ENCODE peak calls at places on chromosomes 11 and 22, in four cellular contexts. X is aorta; U is kidney epithelial cell; D is CD8-positive, alpha-beta T cell. T is an unnamed sample.

GRCh38 chr22:26851125-26851524 is 193.7 kb downstream of the MIAT start:
- DNase-seq in X (no peak), U (no peak), D (no peak), T (no peak)

GRCh38 chr11:85187992-85188391 is 439.2 kb downstream of the DLG2 start:
- DNase-seq in X (no peak), U (no peak), D (no peak), T (no peak)

GRCh38 chr11:86814775-86815174 is 14.4 kb downstream of the PRSS23 start:
- DNase-seq in X (no peak), U (no peak), D (no peak), T (no peak)

GRCh38 chr11:79312591-79313267 is 128.1 kb downstream of the TENM4 start:
- DNase-seq in X (no peak), U (no peak), D (no peak), T (no peak)

GRCh38 chr11:115980747-115981475 is 476.7 kb upstream of the CADM1 start:
- DNase-seq in X (no peak), U (no peak), D (no peak), T (no peak)

GRCh38 chr11:12724301-12725046 is 50.3 kb downstream of the TEAD1 start:
- DNase-seq in X (peak; percentile 70), U (no peak), D (no peak), T (peak; percentile 83)

GRCh38 chr11:121591405-121592033 is 138.8 kb upstream of the SORL1-AS1 start:
- DNase-seq in X (peak; percentile 60), U (no peak), D (peak; percentile 62), T (no peak)

GRCh38 chr22:46354176-46354992 is 18.9 kb downstream of the TRMU start:
- DNase-seq in X (peak; percentile 42), U (no peak), D (no peak), T (peak; percentile 35)

GRCh38 chr11:69114811-69115523 is 40.8 kb upstream of the SMIM38 start:
- DNase-seq in X (peak; percentile 35), U (no peak), D (no peak), T (peak; percentile 15)

GRCh38 chr22:36740716-36741115 is 35.2 kb downstream of the IFT27 start:
- DNase-seq in X (no peak), U (no peak), D (no peak), T (no peak)

GRCh38 chr11:110968348-110969062 is 256.3 kb upstream of the ARHGAP20 start:
- DNase-seq in X (no peak), U (no peak), D (no peak), T (no peak)

GRCh38 chr11:115501895-115502589 is 2.2 kb downstream of the CADM1 start:
- DNase-seq in X (no peak), U (no peak), D (no peak), T (no peak)

GRCh38 chr11:64253043-64253442 is 1.7 kb downstream of the PLCB3 start:
- DNase-seq in X (no peak), U (no peak), D (no peak), T (no peak)

GRCh38 chr11:64250875-64251721 is at the start of gene PLCB3:
- DNase-seq in X (no peak), U (no peak), D (peak; percentile 68), T (peak; percentile 86)

GRCh38 chr11:64250406-64250874 is 890 bp upstream of the PLCB3 start:
- DNase-seq in X (no peak), U (no peak), D (no peak), T (no peak)

GRCh38 chr11:64251986-64252837 is 882 bp downstream of the PLCB3 start:
- DNase-seq in X (no peak), U (no peak), D (no peak), T (peak; percentile 85)

GRCh38 chr11:64251722-64251985 is 324 bp downstream of the PLCB3 start:
- DNase-seq in X (no peak), U (no peak), D (no peak), T (no peak)
- H3K4me3 ChIP-seq in X (peak overlapping the region; percentile 81), U (peak overlapping the region; percentile 77), D (peak overlapping the region; percentile 44), T (peak overlapping the region; percentile 83)

GRCh38 chr11:112580864-112581263 is 320.2 kb upstream of the PLET1 start:
- DNase-seq in X (no peak), U (no peak), D (no peak), T (no peak)
- H3K27me3 ChIP-seq in X (no peaks in the 10 kb centered on the region), U (peaks cover 3% of the 10 kb centered on the region), D (no peaks in the 10 kb centered on the region), T (no peaks in the 10 kb centered on the region)

DNA sequence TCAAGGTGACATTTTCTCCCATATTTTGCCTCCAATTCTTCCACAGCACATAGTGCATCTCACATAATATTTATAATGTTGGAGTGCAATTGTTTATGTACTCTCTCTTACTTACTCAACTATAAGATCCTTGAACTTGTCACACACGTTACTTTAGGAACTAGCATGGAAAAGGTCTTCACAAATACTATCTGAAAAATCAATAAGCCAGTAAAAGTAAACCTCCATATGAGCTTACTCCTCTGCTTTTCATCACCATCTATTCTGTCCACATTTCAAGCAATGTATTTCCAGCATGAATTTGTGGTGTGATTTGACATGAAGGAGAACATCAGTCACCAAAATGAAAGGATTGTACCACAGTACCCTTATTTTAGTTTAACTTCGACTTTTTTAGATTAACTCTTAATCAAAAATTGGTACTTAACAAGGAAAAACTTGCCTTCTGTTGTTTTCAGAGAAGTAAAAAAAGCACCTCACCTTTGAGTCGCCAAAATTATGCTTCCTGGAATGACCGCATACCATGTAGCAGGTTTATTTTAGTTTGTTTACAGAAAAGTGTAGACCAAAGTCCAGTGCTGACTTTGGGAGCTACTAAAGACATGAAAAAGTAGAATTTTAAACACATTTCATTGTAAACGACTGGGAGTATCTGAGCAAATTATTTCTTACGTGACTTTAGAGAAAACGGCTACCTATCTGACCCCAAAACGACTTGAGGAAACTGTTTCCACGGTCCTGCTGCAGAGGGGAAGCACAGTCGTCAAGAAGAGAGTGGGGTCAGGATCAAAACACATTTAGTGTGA is at the start of gene SLC22A9:
- DNase-seq in X (no peak), U (no peak), D (no peak), T (no peak)
- H3K4me3 ChIP-seq in X (no peak within 1 kb of the TSS), U (no peak within 1 kb of the TSS), D (no peak within 1 kb of the TSS), T (no peak within 1 kb of the TSS)

GRCh38 chr11:72697814-72698213 is 23.6 kb upstream of the PDE2A start:
- DNase-seq in X (no peak), U (no peak), D (no peak), T (no peak)

GRCh38 chr11:72700026-72700610 is 25.9 kb upstream of the PDE2A start:
- DNase-seq in X (no peak), U (no peak), D (no peak), T (no peak)

GRCh38 chr11:72695354-72695753 is 21.1 kb upstream of the PDE2A start:
- DNase-seq in X (no peak), U (no peak), D (no peak), T (no peak)

GRCh38 chr11:72693271-72693968 is 19.2 kb upstream of the PDE2A start:
- DNase-seq in X (no peak), U (no peak), D (no peak), T (no peak)

DNA sequence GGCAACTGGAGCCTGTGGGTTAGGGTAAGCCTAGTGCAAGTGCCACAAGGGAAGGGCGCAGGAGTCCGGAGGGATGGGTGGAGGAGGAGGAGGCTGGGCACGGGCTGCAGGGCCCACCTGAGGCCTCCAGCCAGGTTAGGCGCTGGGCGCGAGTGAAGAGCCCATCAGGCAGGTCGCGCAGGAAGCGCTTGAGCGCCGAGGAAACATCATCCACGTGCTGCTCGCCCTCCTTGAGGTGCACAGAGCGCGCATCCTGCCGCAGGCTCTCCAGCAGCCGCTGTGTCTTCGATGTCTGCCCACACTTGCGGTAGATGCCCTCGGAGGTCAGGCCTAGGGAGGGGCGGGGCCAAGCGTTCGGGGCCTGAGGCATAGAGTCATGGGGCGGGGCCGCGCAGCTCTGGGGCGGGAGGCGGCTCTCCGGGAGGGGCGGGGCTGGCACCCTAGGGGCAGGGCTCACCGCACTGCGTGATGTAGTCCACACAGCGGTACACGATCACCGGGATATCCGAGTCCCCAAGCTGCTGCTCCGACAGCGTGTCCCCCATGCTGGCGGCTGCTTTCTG is 22.7 kb upstream of the PDE2A start:
- DNase-seq in X (no peak), U (no peak), D (no peak), T (peak; percentile 84)
- H3K27me3 ChIP-seq in X (no peaks in the 10 kb centered on the region), U (no peaks in the 10 kb centered on the region), D (no peaks in the 10 kb centered on the region), T (no peaks in the 10 kb centered on the region)

GRCh38 chr11:68012044-68012842 is 2.1 kb downstream of the ALDH3B1 start:
- DNase-seq in X (peak; percentile 44), U (no peak), D (no peak), T (peak; percentile 57)
- H3K4me3 ChIP-seq in X (no peak overlapping the region), U (no peak overlapping the region), D (no peak overlapping the region), T (no peak overlapping the region)

GRCh38 chr11:114236829-114237228 is 59.4 kb upstream of the NNMT start:
- DNase-seq in X (no peak), U (no peak), D (no peak), T (peak; percentile 41)
- H3K27me3 ChIP-seq in X (no peaks in the 10 kb centered on the region), U (peaks cover 25% of the 10 kb centered on the region), D (no peaks in the 10 kb centered on the region), T (no peaks in the 10 kb centered on the region)

DNA sequence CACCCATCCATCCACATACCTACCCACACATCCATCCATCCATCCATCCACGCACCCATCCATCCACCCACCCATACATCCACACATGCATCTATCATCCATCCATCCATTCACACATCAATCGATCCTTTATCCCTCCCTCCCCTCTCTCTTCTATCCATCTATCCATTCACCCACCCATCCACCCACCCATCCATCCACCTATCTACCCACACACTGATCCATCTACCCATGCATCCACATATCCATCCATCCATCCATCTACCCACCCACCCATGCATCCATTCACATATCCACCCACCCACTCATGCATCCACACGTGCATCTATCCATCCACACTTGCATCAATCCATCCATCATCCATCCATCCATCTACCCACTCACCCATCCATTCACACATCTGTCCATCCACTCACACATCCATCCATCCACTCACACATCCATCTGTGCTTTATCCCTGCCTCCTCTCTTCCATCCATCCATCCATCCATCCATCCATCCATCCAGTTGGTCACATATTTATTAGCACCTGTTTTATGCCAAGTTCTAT is 366.1 kb downstream of the CTTN start:
- DNase-seq in X (no peak), U (no peak), D (no peak), T (no peak)
- H3K4me3 ChIP-seq in X (no peak overlapping the region), U (no peak overlapping the region), D (no peak overlapping the region), T (no peak overlapping the region)

DNA sequence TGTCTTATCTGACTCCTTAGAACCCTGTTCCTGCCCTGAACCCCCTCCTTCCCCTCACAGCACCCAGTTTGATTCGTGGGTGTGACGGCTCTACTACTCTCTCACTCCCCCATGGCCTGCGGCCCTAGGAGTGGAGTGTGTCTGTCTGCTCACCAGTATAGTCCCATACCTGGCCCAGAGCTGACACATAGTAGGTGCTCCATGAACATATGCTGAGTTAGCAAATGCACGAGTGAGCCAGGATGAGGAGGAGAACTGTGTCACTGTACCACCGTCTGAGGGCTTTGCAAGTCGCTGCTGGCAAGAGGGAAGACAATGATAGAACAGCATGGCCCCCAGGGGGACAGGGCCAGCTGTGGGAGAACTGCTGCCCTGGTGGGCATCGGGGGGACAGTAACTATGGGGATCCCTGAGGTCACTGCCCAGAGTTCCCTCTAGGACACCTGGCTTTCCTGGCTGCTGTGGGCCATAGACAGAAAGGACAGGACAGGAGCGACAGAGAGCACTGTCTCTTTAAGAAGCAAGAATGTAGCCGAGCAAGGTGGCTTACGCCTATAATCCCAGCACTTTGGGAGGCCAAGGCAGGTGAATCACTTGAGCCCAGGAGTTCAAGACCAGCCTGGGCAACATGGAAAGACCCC is 19.2 kb upstream of the KIAA0930 start:
- DNase-seq in X (no peak), U (no peak), D (no peak), T (no peak)
- H3K27me3 ChIP-seq in X (no peaks in the 10 kb centered on the region), U (no peaks in the 10 kb centered on the region), D (no peaks in the 10 kb centered on the region), T (no peaks in the 10 kb centered on the region)

DNA sequence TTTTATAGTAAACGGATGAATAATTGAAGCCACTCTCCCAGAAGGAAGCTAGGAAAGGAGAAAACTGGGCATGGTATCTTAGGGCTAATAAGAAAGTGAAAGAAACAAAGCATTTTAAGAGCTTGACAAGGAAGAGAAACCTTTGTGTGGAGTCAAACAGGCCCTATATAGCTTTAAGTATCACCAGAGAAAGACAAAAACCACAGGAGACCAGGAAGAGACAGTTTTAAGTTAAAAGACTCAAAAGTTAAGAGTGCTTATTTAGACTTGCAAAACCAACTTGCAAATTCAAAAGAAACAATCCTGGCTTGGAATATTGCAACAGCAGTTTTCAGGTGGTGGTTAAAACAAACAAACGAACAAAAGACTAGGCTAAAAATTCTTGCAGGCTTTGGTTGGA is 3.4 kb downstream of the PAK1 start:
- DNase-seq in X (no peak), U (no peak), D (no peak), T (no peak)
- H3K4me3 ChIP-seq in X (no peak overlapping the region), U (no peak overlapping the region), D (no peak overlapping the region), T (no peak overlapping the region)